ENCODE peak calls at places on chromosomes 13 and 19, in five cellular contexts. One of them, this sample, is unnamed.
A peak's percentile ranks its signal among the peaks of the same experiment; 100 is the strongest.

GRCh38 chr13:45119469-45119989 is 781 bp upstream of the GTF2F2 start:
- DNase-seq in A549: no peak
- DNase-seq in mesothelial cell of epicardium: no peak
- DNase-seq in endothelial cell: no peak
- DNase-seq in MCF 10A: no peak
- DNase-seq in this sample: no peak

GRCh38 chr19:31349160-31349881 is at the start of gene TSHZ3:
- DNase-seq in mesothelial cell of epicardium: peak; percentile 67
- DNase-seq in A549: peak; percentile 78
- DNase-seq in endothelial cell: peak; percentile 67
- DNase-seq in MCF 10A: no peak
- DNase-seq in this sample: peak; percentile 55

GRCh38 chr13:100520936-100521765 is 67.4 kb downstream of the GGACT start:
- DNase-seq in A549: no peak
- DNase-seq in mesothelial cell of epicardium: no peak
- DNase-seq in MCF 10A: no peak
- DNase-seq in endothelial cell: no peak
- DNase-seq in this sample: no peak

GRCh38 chr13:45989607-45990006 is 62.9 kb downstream of the ZC3H13 start:
- DNase-seq in endothelial cell: no peak
- DNase-seq in mesothelial cell of epicardium: no peak
- DNase-seq in MCF 10A: peak; percentile 52
- DNase-seq in A549: no peak
- DNase-seq in this sample: no peak

GRCh38 chr19:19278315-19278714 is 5.2 kb upstream of the TM6SF2 start:
- DNase-seq in mesothelial cell of epicardium: no peak
- DNase-seq in MCF 10A: no peak
- DNase-seq in endothelial cell: no peak
- DNase-seq in A549: no peak
- DNase-seq in this sample: no peak

GRCh38 chr13:30002577-30002976 is 152.2 kb upstream of the UBL3 start:
- DNase-seq in endothelial cell: no peak
- DNase-seq in A549: peak; percentile 56
- DNase-seq in MCF 10A: peak; percentile 67
- DNase-seq in mesothelial cell of epicardium: no peak
- DNase-seq in this sample: no peak

GRCh38 chr13:29654807-29655547 is 59.5 kb upstream of the SLC7A1 start:
- DNase-seq in mesothelial cell of epicardium: no peak
- DNase-seq in endothelial cell: no peak
- DNase-seq in A549: no peak
- DNase-seq in MCF 10A: no peak
- DNase-seq in this sample: no peak

GRCh38 chr13:59458908-59459579 is 704.7 kb downstream of the DIAPH3 start:
- DNase-seq in endothelial cell: no peak
- DNase-seq in MCF 10A: peak; percentile 51
- DNase-seq in A549: no peak
- DNase-seq in mesothelial cell of epicardium: no peak
- DNase-seq in this sample: no peak

GRCh38 chr13:110566201-110566600 is 4.7 kb upstream of the RAB20 start:
- DNase-seq in endothelial cell: no peak
- DNase-seq in A549: no peak
- DNase-seq in MCF 10A: no peak
- DNase-seq in mesothelial cell of epicardium: no peak
- DNase-seq in this sample: no peak

GRCh38 chr13:20428666-20429644 is 96.7 kb downstream of the CRYL1 start:
- DNase-seq in mesothelial cell of epicardium: no peak
- DNase-seq in A549: no peak
- DNase-seq in endothelial cell: no peak
- DNase-seq in MCF 10A: no peak
- DNase-seq in this sample: no peak

GRCh38 chr19:58046856-58047255 is 12.2 kb upstream of the ZNF135 start:
- DNase-seq in MCF 10A: no peak
- DNase-seq in mesothelial cell of epicardium: no peak
- DNase-seq in endothelial cell: no peak
- DNase-seq in A549: no peak
- DNase-seq in this sample: no peak

GRCh38 chr19:39841041-39841440 is 5.1 kb downstream of the FBL start:
- DNase-seq in A549: no peak
- DNase-seq in MCF 10A: no peak
- DNase-seq in endothelial cell: no peak
- DNase-seq in mesothelial cell of epicardium: no peak
- DNase-seq in this sample: no peak

GRCh38 chr19:16066611-16067104 is 9.6 kb upstream of the TPM4 start:
- DNase-seq in MCF 10A: peak; percentile 88
- DNase-seq in endothelial cell: no peak
- DNase-seq in A549: peak; percentile 79
- DNase-seq in mesothelial cell of epicardium: no peak
- DNase-seq in this sample: no peak

GRCh38 chr13:99689955-99690354 is 188.7 kb downstream of the TM9SF2 start:
- DNase-seq in A549: no peak
- DNase-seq in mesothelial cell of epicardium: no peak
- DNase-seq in endothelial cell: no peak
- DNase-seq in MCF 10A: no peak
- DNase-seq in this sample: no peak

GRCh38 chr19:13240312-13241022 is 90.3 kb downstream of the IER2 start:
- DNase-seq in endothelial cell: no peak
- DNase-seq in mesothelial cell of epicardium: no peak
- DNase-seq in A549: no peak
- DNase-seq in MCF 10A: no peak
- DNase-seq in this sample: no peak

GRCh38 chr19:13243971-13244370 is 93.8 kb downstream of the IER2 start:
- DNase-seq in A549: no peak
- DNase-seq in MCF 10A: peak; percentile 40
- DNase-seq in endothelial cell: no peak
- DNase-seq in mesothelial cell of epicardium: no peak
- DNase-seq in this sample: no peak

GRCh38 chr19:13238891-13239534 is 88.8 kb downstream of the IER2 start:
- DNase-seq in A549: no peak
- DNase-seq in endothelial cell: no peak
- DNase-seq in MCF 10A: no peak
- DNase-seq in mesothelial cell of epicardium: no peak
- DNase-seq in this sample: no peak

GRCh38 chr19:13244920-13245319 is 94.7 kb downstream of the IER2 start:
- DNase-seq in endothelial cell: no peak
- DNase-seq in MCF 10A: no peak
- DNase-seq in A549: no peak
- DNase-seq in mesothelial cell of epicardium: no peak
- DNase-seq in this sample: no peak

DNA sequence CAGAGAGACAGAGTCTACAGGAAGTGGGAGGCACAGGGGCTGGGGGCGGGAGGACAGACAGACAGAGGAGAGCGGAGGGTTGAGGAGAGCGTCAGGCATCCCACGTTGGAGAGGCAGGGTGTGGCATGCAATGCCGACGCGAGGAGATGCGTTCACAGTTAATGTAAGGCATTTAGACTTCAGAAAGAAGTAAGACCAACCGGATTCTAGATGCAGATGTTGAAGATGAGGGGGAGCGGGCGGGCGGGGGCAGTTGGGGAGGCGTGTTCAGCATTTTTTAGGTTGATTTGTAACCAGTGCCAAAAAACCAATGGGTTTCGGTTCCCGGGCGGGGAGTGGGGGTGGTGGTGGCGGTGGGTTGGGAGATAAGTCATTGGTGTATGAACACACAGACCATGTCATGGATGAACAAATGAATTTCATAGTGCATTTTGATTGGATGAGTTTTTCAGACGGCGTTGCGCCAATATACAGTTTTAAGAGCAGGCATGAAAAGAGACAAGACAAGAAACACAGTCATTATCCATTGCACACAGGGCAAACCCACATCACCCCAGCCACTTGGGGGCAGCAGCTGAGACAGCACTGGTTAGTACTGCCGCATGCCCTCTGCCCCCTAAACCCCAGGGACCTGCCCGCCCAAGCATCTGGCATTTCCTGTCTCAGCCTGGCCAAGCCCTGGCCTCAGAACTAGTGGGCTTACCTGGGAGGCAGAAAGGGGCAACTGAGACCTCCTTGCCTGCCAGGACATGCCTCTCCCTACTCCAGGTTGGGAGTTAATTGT is 91.3 kb downstream of the IER2 start:
- DNase-seq in MCF 10A: no peak
- DNase-seq in A549: no peak
- DNase-seq in endothelial cell: no peak
- DNase-seq in mesothelial cell of epicardium: no peak
- DNase-seq in this sample: no peak
- TF ChIP-seq CTCF in MCF 10A: no peak
- TF ChIP-seq CTCF in A549: no peak
- TF ChIP-seq CTCF in endothelial cell: no peak
- TF ChIP-seq CTCF in mesothelial cell of epicardium: no peak
- TF ChIP-seq CTCF in this sample: no peak

DNA sequence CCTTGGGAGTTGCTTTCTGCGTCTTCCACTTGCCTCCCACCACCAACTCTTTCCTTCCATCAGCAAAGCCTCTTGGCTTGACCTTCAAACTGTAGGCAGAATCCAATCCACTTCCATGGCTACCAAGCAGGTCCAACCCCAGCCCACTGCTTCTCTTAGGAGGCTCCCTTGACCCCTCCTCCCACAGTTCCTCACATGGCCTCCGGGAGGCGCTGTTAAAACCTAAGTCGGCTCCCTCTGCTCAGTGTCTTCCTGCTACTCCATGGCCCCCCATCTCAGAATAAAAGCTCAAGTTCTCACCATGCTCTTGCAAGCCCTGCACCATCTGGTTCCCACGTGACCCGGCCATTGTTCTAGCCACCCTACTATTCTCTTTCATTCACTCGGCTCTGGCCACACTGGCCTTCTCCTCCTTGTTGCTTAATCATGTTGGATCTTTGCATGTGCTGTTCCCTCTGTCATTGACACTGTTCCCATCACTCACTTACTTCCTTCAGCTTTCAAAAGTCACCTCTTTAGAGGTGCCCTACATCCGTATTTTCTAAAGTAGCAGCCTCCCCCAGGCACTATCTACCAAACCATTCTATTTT is 7.5 kb downstream of the IZUMO2 start:
- DNase-seq in mesothelial cell of epicardium: no peak
- DNase-seq in endothelial cell: no peak
- DNase-seq in MCF 10A: no peak
- DNase-seq in A549: peak; percentile 45
- DNase-seq in this sample: no peak
- TF ChIP-seq CTCF in mesothelial cell of epicardium: peak; percentile 21
- TF ChIP-seq CTCF in endothelial cell: no peak
- TF ChIP-seq CTCF in MCF 10A: no peak
- TF ChIP-seq CTCF in A549: peak; percentile 15
- TF ChIP-seq CTCF in this sample: peak; percentile 25

GRCh38 chr19:32719611-32720059 is at the start of gene TDRD12:
- DNase-seq in MCF 10A: no peak
- DNase-seq in mesothelial cell of epicardium: no peak
- DNase-seq in A549: peak; percentile 47
- DNase-seq in endothelial cell: no peak
- DNase-seq in this sample: no peak
- TF ChIP-seq CTCF in MCF 10A: no peak
- TF ChIP-seq CTCF in mesothelial cell of epicardium: no peak
- TF ChIP-seq CTCF in A549: peak; percentile 24
- TF ChIP-seq CTCF in endothelial cell: no peak
- TF ChIP-seq CTCF in this sample: no peak

DNA sequence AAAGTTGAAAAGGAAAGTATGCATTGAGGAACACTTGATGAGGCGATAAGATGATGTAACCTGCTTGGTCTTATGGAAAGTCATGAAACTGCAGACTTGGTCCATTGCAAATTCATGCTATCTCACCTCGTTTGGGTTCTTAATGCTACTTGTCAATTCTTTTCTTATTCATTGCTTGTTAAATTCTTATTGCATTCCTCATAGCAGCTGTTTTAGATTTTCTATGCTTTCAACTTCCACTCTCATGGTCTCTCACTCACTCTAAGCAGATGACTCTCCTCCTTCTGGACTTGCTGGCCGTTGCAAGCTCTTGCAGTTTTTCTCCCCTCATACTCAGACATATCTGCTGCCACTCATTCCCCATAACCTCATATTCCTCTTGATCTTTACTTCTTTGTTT is 67.8 kb upstream of the CSNK1A1L start:
- DNase-seq in A549: no peak
- DNase-seq in MCF 10A: no peak
- DNase-seq in endothelial cell: no peak
- DNase-seq in mesothelial cell of epicardium: no peak
- DNase-seq in this sample: no peak
- TF ChIP-seq CTCF in A549: no peak
- TF ChIP-seq CTCF in MCF 10A: no peak
- TF ChIP-seq CTCF in endothelial cell: no peak
- TF ChIP-seq CTCF in mesothelial cell of epicardium: no peak
- TF ChIP-seq CTCF in this sample: no peak

GRCh38 chr13:43307221-43307920 is 284.0 kb downstream of the DNAJC15 start:
- DNase-seq in A549: no peak
- DNase-seq in mesothelial cell of epicardium: no peak
- DNase-seq in MCF 10A: no peak
- DNase-seq in endothelial cell: no peak
- DNase-seq in this sample: no peak
- TF ChIP-seq CTCF in A549: no peak
- TF ChIP-seq CTCF in mesothelial cell of epicardium: no peak
- TF ChIP-seq CTCF in MCF 10A: no peak
- TF ChIP-seq CTCF in endothelial cell: no peak
- TF ChIP-seq CTCF in this sample: no peak